ENCODE peak calls at places on chromosome 2, in eight cellular contexts. P, C, S, I, K, V, U and G are unnamed samples.
A peak's percentile ranks its signal among the peaks of the same experiment; 100 is the strongest.

GRCh38 chr2:66849128-66849527 is 414.2 kb downstream of the MEIS1 start:
- DNase-seq in U (no peak), C (no peak), P (no peak), V (no peak), S (no peak), K (no peak), I (no peak), G (no peak)

GRCh38 chr2:10965241-10965843 is 53.6 kb downstream of the KCNF1 start:
- DNase-seq in P (no peak), I (no peak), C (no peak), U (no peak), K (no peak), V (no peak), S (no peak), G (no peak)

GRCh38 chr2:190137561-190137960 is 75.0 kb upstream of the MSTN start:
- DNase-seq in K (peak; percentile 24), C (peak; percentile 49), I (no peak), U (no peak), V (no peak), P (no peak), S (no peak), G (no peak)

GRCh38 chr2:75222527-75222926 is 23.2 kb upstream of the TACR1 start:
- DNase-seq in I (no peak), V (no peak), K (no peak), P (no peak), S (no peak), U (no peak), C (no peak), G (no peak)

GRCh38 chr2:47264183-47264582 is 109.1 kb upstream of the STPG4 start:
- DNase-seq in U (no peak), I (no peak), P (no peak), V (no peak), K (no peak), S (no peak), C (no peak), G (no peak)

GRCh38 chr2:199973703-199974102 is 18.3 kb downstream of the MAIP1 start:
- DNase-seq in K (peak; percentile 60), I (no peak), U (no peak), S (no peak), P (no peak), C (peak; percentile 60), V (no peak), G (no peak)

GRCh38 chr2:136019304-136019703 is 33.9 kb upstream of the DARS1 start:
- DNase-seq in I (no peak), V (no peak), C (no peak), P (no peak), S (no peak), K (no peak), U (no peak), G (no peak)

GRCh38 chr2:227774011-227774624 is 28.4 kb downstream of the SCYGR8 start:
- DNase-seq in P (no peak), S (no peak), K (no peak), U (no peak), C (no peak), V (no peak), I (no peak), G (no peak)

GRCh38 chr2:207418422-207418821 is 111.3 kb upstream of the CREB1 start:
- DNase-seq in K (no peak), P (no peak), V (no peak), S (no peak), C (no peak), U (no peak), I (no peak), G (no peak)

GRCh38 chr2:101127319-101128056 is 23.7 kb downstream of the TBC1D8 start:
- DNase-seq in S (no peak), U (no peak), C (no peak), I (no peak), K (no peak), P (no peak), V (no peak), G (no peak)

GRCh38 chr2:54535599-54536195 is 79.6 kb downstream of the SPTBN1 start:
- DNase-seq in V (no peak), P (no peak), U (no peak), C (no peak), S (no peak), I (no peak), K (no peak), G (no peak)

GRCh38 chr2:41720298-41720697 is 327.5 kb upstream of the PKDCC start:
- DNase-seq in U (no peak), C (no peak), K (no peak), I (peak; percentile 62), S (no peak), P (no peak), V (no peak), G (no peak)

GRCh38 chr2:45009928-45010705 is 865 bp upstream of the SIX2 start:
- DNase-seq in S (peak; percentile 78), P (no peak), K (peak; percentile 78), U (peak; percentile 34), I (no peak), V (no peak), C (peak; percentile 68), G (peak; percentile 83)

GRCh38 chr2:240320561-240321091 is 114.8 kb upstream of the GPC1 start:
- DNase-seq in V (no peak), S (no peak), I (no peak), U (no peak), K (no peak), P (no peak), C (no peak), G (no peak)

GRCh38 chr2:43223412-43224040 is 2.9 kb downstream of the ZFP36L2 start:
- DNase-seq in K (no peak), U (no peak), P (no peak), S (no peak), V (no peak), I (peak; percentile 40), C (peak; percentile 36), G (no peak)

GRCh38 chr2:139876321-139876720 is 1096.1 kb upstream of the NXPH2 start:
- DNase-seq in I (no peak), P (no peak), S (no peak), C (no peak), K (no peak), U (no peak), V (no peak), G (no peak)

GRCh38 chr2:216348909-216349308 is 23.4 kb downstream of the MARCHF4 start:
- DNase-seq in P (no peak), K (peak; percentile 56), V (peak; percentile 5), U (no peak), I (no peak), S (no peak), C (peak; percentile 87), G (no peak)

GRCh38 chr2:178553047-178553446 is 72.8 kb downstream of the PLEKHA3 start:
- DNase-seq in S (peak; percentile 22), V (peak; percentile 9), P (no peak), C (peak; percentile 94), K (peak; percentile 81), U (no peak), I (no peak), G (peak; percentile 7)